ENCODE peak calls at places on chromosome 13, in ten cellular contexts. N is H1; B is CD8-positive, alpha-beta memory T cell; Q is IMR-90; Y is RWPE1; P is dorsolateral prefrontal cortex; C is WERI-Rb-1; H is OCI-LY7; I is cardiac muscle cell; W is kidney. S is an unnamed sample.

GRCh38 chr13:50636007-50636704 is 207.3 kb downstream of the DLEU7 start:
- DNase-seq in C (peak; percentile 5), B (no peak), H (peak; percentile 31), P (no peak), Q (no peak), W (no peak), Y (no peak), N (peak; percentile 57), I (peak; percentile 58), S (no peak)

GRCh38 chr13:62524498-62524897 is 1108.8 kb upstream of the PCDH20 start:
- DNase-seq in Y (no peak), Q (no peak), C (no peak), H (no peak), N (no peak), W (no peak), B (no peak), I (no peak), P (no peak), S (no peak)

GRCh38 chr13:100600461-100600860 is 11.9 kb upstream of the GGACT start:
- DNase-seq in B (no peak), N (no peak), W (no peak), P (no peak), Y (no peak), Q (no peak), C (no peak), H (no peak), I (no peak), S (no peak)

GRCh38 chr13:39777527-39778061 is 122.1 kb downstream of the COG6 start:
- DNase-seq in Y (peak; percentile 59), C (peak; percentile 8), W (no peak), P (no peak), B (no peak), I (no peak), N (no peak), Q (peak; percentile 90), H (peak; percentile 57), S (peak; percentile 83)

GRCh38 chr13:110944968-110945952 is 30.4 kb upstream of the ANKRD10 start:
- DNase-seq in I (no peak), H (no peak), B (no peak), C (no peak), Q (no peak), P (no peak), N (no peak), W (no peak), Y (no peak), S (no peak)

GRCh38 chr13:114130708-114131580 is 1.5 kb downstream of the RASA3 start:
- DNase-seq in Q (peak; percentile 91), N (no peak), C (no peak), I (peak; percentile 57), Y (peak; percentile 71), W (peak; percentile 89), P (peak; percentile 68), B (peak; percentile 44), H (no peak), S (peak; percentile 31)

GRCh38 chr13:23378009-23378632 is 55.4 kb downstream of the SACS start:
- DNase-seq in Q (peak; percentile 99), C (no peak), W (no peak), I (no peak), H (peak; percentile 73), B (peak; percentile 3), N (no peak), Y (peak; percentile 89), P (no peak), S (peak; percentile 45)

GRCh38 chr13:95754069-95754468 is 77.1 kb downstream of the DNAJC3 start:
- DNase-seq in I (no peak), P (no peak), Q (no peak), Y (no peak), H (no peak), W (no peak), B (no peak), C (no peak), N (no peak), S (no peak)

GRCh38 chr13:47046706-47047105 is 149.9 kb upstream of the HTR2A start:
- DNase-seq in Q (no peak), H (no peak), C (no peak), Y (no peak), P (no peak), W (no peak), N (no peak), I (no peak), B (no peak), S (no peak)

GRCh38 chr13:100098445-100099116 is 9.7 kb downstream of the PCCA start:
- DNase-seq in Y (no peak), C (no peak), I (no peak), B (no peak), H (no peak), N (no peak), P (no peak), W (no peak), Q (no peak), S (no peak)

GRCh38 chr13:72204291-72204690 is 337.3 kb upstream of the DACH1 start:
- DNase-seq in H (no peak), Q (no peak), C (no peak), B (no peak), W (no peak), Y (peak; percentile 6), N (no peak), P (no peak), I (no peak), S (no peak)

GRCh38 chr13:20157387-20157786 is 3.5 kb downstream of the GJA3 start:
- DNase-seq in P (no peak), W (no peak), Y (no peak), Q (no peak), H (no peak), C (no peak), I (no peak), B (no peak), N (no peak), S (no peak)

GRCh38 chr13:59755647-59756290 is 408.0 kb downstream of the DIAPH3 start:
- DNase-seq in C (no peak), B (no peak), H (no peak), P (no peak), Y (peak; percentile 20), W (no peak), Q (no peak), I (no peak), N (no peak), S (no peak)

GRCh38 chr13:67341406-67341805 is 111.3 kb upstream of the PCDH9 start:
- DNase-seq in Q (peak; percentile 53), B (no peak), W (no peak), Y (no peak), P (no peak), N (no peak), H (no peak), I (no peak), C (no peak), S (no peak)

GRCh38 chr13:64087624-64088023 is 2672.0 kb upstream of the PCDH20 start:
- DNase-seq in W (no peak), B (no peak), I (no peak), C (no peak), P (no peak), Y (no peak), N (no peak), Q (no peak), H (no peak), S (no peak)

GRCh38 chr13:33016414-33017409 is at the start of gene KL:
- DNase-seq in C (peak; percentile 17), I (peak; percentile 51), Y (no peak), B (no peak), P (no peak), H (no peak), W (peak; percentile 86), Q (no peak), N (peak; percentile 72), S (no peak)

GRCh38 chr13:83881917-83882625 is at the start of gene SLITRK1:
- DNase-seq in W (peak; percentile 69), P (peak; percentile 82), Q (peak; percentile 19), N (peak; percentile 93), B (no peak), H (no peak), Y (peak; percentile 51), I (peak; percentile 91), C (peak; percentile 89), S (no peak)

GRCh38 chr13:95509521-95510315 is 42.8 kb upstream of the CLDN10 start:
- DNase-seq in I (no peak), Y (peak; percentile 70), P (no peak), H (no peak), W (no peak), B (no peak), C (no peak), Q (peak; percentile 10), N (no peak), S (no peak)

GRCh38 chr13:44068737-44069136 is 189.0 kb downstream of the LACC1 start:
- DNase-seq in B (no peak), W (no peak), I (no peak), C (no peak), Y (peak; percentile 68), H (no peak), N (no peak), Q (peak; percentile 86), P (no peak), S (peak; percentile 34)

GRCh38 chr13:21997726-21998125 is 326.9 kb downstream of the FGF9 start:
- DNase-seq in C (no peak), N (no peak), B (no peak), Y (no peak), W (no peak), I (no peak), Q (no peak), P (no peak), H (no peak), S (no peak)

GRCh38 chr13:37132211-37132610 is 26.7 kb upstream of the CSNK1A1L start:
- DNase-seq in P (no peak), B (no peak), Y (no peak), N (no peak), C (no peak), I (no peak), Q (no peak), H (no peak), W (no peak), S (no peak)

GRCh38 chr13:42038661-42039456 is 9.6 kb upstream of the DGKH start:
- DNase-seq in I (no peak), N (no peak), B (no peak), Q (peak; percentile 28), C (no peak), Y (no peak), H (no peak), W (peak; percentile 66), P (no peak), S (no peak)
- H3K27ac ChIP-seq in I (no peak overlapping the region), N (no peak overlapping the region), B (no peak overlapping the region), Q (no peak overlapping the region), C (no peak overlapping the region), Y (peak overlapping the region; percentile 98), H (no peak overlapping the region), W (no peak overlapping the region), P (no peak overlapping the region), S (peak overlapping the region; percentile 91)

GRCh38 chr13:35349673-35350278 is 126.7 kb downstream of the MAB21L1 start:
- DNase-seq in C (no peak), Y (peak; percentile 4), H (no peak), Q (no peak), W (no peak), B (no peak), P (no peak), I (peak; percentile 18), N (no peak), S (no peak)
- H3K27ac ChIP-seq in C (no peak overlapping the region), Y (no peak overlapping the region), H (no peak overlapping the region), Q (no peak overlapping the region), W (no peak overlapping the region), B (no peak overlapping the region), P (no peak overlapping the region), I (no peak overlapping the region), N (no peak overlapping the region), S (no peak overlapping the region)

GRCh38 chr13:48591889-48592725 is 59.2 kb upstream of the RCBTB2 start:
- DNase-seq in Q (no peak), C (no peak), P (no peak), H (no peak), I (no peak), B (no peak), Y (no peak), W (no peak), N (no peak), S (no peak)
- H3K27ac ChIP-seq in Q (no peak overlapping the region), C (no peak overlapping the region), P (no peak overlapping the region), H (no peak overlapping the region), I (no peak overlapping the region), B (no peak overlapping the region), Y (no peak overlapping the region), W (no peak overlapping the region), N (no peak overlapping the region), S (peak overlapping the region; percentile 41)

GRCh38 chr13:53028637-53029121 is at the start of gene OLFM4:
- DNase-seq in H (no peak), Q (no peak), B (no peak), C (no peak), P (no peak), N (peak; percentile 47), W (no peak), Y (no peak), I (no peak), S (no peak)
- H3K27ac ChIP-seq in H (no peak within 1 kb of the TSS), Q (no peak within 1 kb of the TSS), B (no peak within 1 kb of the TSS), C (no peak within 1 kb of the TSS), P (no peak within 1 kb of the TSS), N (no peak within 1 kb of the TSS), W (no peak within 1 kb of the TSS), Y (no peak within 1 kb of the TSS), I (no peak within 1 kb of the TSS), S (no peak within 1 kb of the TSS)